ENCODE peak calls at places on chromosomes 7 and 10, in ten cellular contexts. Y is stimulated activated CD8-positive, alpha-beta memory T cell treated with anti-CD3 and anti-CD28 coated beads, Interleukin-7, amount 100 ng/mL, for 1 hour; E is EH; Z is GM23248; J is lung; C is GM20000; F is activated CD4-positive, alpha-beta T cell treated with anti-CD3 and anti-CD28 coated beads, Interleukin-2, amount 50 U/mL, for 1 hour; G is pons; M is stimulated activated CD4-positive, alpha-beta T cell treated with anti-CD3 and anti-CD28 coated beads, Interleukin-4, amount 100 ng/mL, for 4 hours; O is epithelial cell of esophagus. S is an unnamed sample.

GRCh38 chr7:132275384-132275783 is 300.9 kb downstream of the PLXNA4 start:
- DNase-seq in Y (no peak), E (no peak), Z (no peak), J (no peak), C (no peak), F (no peak), G (no peak), M (no peak), O (no peak), S (no peak)

GRCh38 chr10:129741978-129742741 is 221.9 kb downstream of the EBF3 start:
- DNase-seq in Y (no peak), E (no peak), Z (no peak), J (peak), C (no peak), F (no peak), G (no peak), M (no peak), O (no peak), S (no peak)

GRCh38 chr7:128201067-128201689 is 39.9 kb upstream of the LEP start:
- DNase-seq in Y (no peak), E (no peak), Z (no peak), J (no peak), C (no peak), F (no peak), G (no peak), M (no peak), O (no peak), S (no peak)

GRCh38 chr10:93079663-93080349 is 6.1 kb downstream of the CYP26A1 start:
- DNase-seq in Y (no peak), E (no peak), Z (no peak), J (peak), C (no peak), F (no peak), G (no peak), M (no peak), O (no peak), S (no peak)

GRCh38 chr10:103739039-103739764 is 116.2 kb downstream of the SH3PXD2A start:
- DNase-seq in Y (no peak), E (peak), Z (peak), J (no peak), C (no peak), F (no peak), G (no peak), M (no peak), O (peak), S (no peak)

GRCh38 chr7:33578166-33578565 is 327.2 kb upstream of the BMPER start:
- DNase-seq in Y (no peak), E (no peak), Z (peak), J (no peak), C (no peak), F (no peak), G (no peak), M (no peak), O (peak), S (no peak)

GRCh38 chr10:122648599-122649428 is 50.8 kb downstream of the C10orf120 start:
- DNase-seq in Y (no peak), E (peak), Z (peak), J (peak), C (peak), F (peak), G (peak), M (no peak), O (peak), S (peak)

GRCh38 chr10:788796-789748 is 99.6 kb upstream of the DIP2C start:
- DNase-seq in Y (no peak), E (peak), Z (peak), J (peak), C (peak), F (peak), G (peak), M (no peak), O (peak), S (no peak)

GRCh38 chr10:30825022-30825421 is 195.5 kb upstream of the LYZL2 start:
- DNase-seq in Y (no peak), E (no peak), Z (no peak), J (no peak), C (no peak), F (no peak), G (no peak), M (no peak), O (no peak), S (no peak)

GRCh38 chr7:54541941-54542618 is at the start of gene VSTM2A:
- DNase-seq in Y (no peak), E (no peak), Z (peak), J (no peak), C (no peak), F (no peak), G (no peak), M (no peak), O (peak), S (no peak)

GRCh38 chr7:142088022-142088714 is 23.4 kb upstream of the MGAM2 start:
- DNase-seq in Y (no peak), E (no peak), Z (peak), J (no peak), C (no peak), F (no peak), G (peak), M (no peak), O (no peak), S (no peak)

GRCh38 chr10:21488246-21488953 is 37.1 kb downstream of the SKIDA1 start:
- DNase-seq in Y (no peak), E (no peak), Z (no peak), J (no peak), C (no peak), F (no peak), G (no peak), M (no peak), O (no peak), S (no peak)

S was measured in CD4-positive, CD25-positive, alpha-beta regulatory T cell.